ENCODE peak calls at places on chromosome 17, in seven cellular contexts. S, C, X, V, I, K and O are unnamed samples.

GRCh38 chr17:80224098-80224497 is 3.9 kb downstream of the SLC26A11 start:
- DNase-seq in S (no peak), C (no peak), X (no peak), V (no peak), I (no peak), K (no peak), O (no peak)

GRCh38 chr17:45334231-45334630 is 17.4 kb upstream of the MAP3K14 start:
- DNase-seq in S (no peak), C (no peak), X (no peak), V (no peak), I (no peak), K (no peak), O (no peak)

GRCh38 chr17:7398612-7399011 is 4.3 kb upstream of the PLSCR3 start:
- DNase-seq in S (no peak), C (no peak), X (no peak), V (no peak), I (no peak), K (no peak), O (no peak)

GRCh38 chr17:37527249-37527851 is 37.7 kb downstream of the DUSP14 start:
- DNase-seq in S (no peak), C (no peak), X (peak; percentile 41), V (peak; percentile 38), I (no peak), K (no peak), O (peak; percentile 70)

GRCh38 chr17:12727076-12727750 is 61.5 kb downstream of the MYOCD start:
- DNase-seq in S (no peak), C (no peak), X (peak; percentile 34), V (no peak), I (no peak), K (no peak), O (no peak)

GRCh38 chr17:72456026-72456569 is 335.3 kb downstream of the SOX9 start:
- DNase-seq in S (no peak), C (no peak), X (peak; percentile 58), V (peak; percentile 59), I (no peak), K (no peak), O (peak; percentile 97)

GRCh38 chr17:32498362-32498761 is 11.6 kb downstream of the CDK5R1 start:
- DNase-seq in S (no peak), C (no peak), X (no peak), V (no peak), I (no peak), K (no peak), O (no peak)

GRCh38 chr17:66302761-66303626 is 581 bp downstream of the PRKCA start:
- DNase-seq in S (no peak), C (peak; percentile 79), X (peak; percentile 34), V (peak; percentile 73), I (peak; percentile 35), K (peak; percentile 15), O (peak; percentile 58)

GRCh38 chr17:41456206-41456605 is 11.0 kb downstream of the KRT32 start:
- DNase-seq in S (no peak), C (no peak), X (no peak), V (no peak), I (no peak), K (no peak), O (no peak)

GRCh38 chr17:48679385-48680096 is 42.8 kb downstream of the PRAC1 start:
- DNase-seq in S (no peak), C (no peak), X (no peak), V (no peak), I (no peak), K (no peak), O (no peak)

GRCh38 chr17:64393000-64393402 is 2.3 kb upstream of the PECAM1 start:
- DNase-seq in S (no peak), C (no peak), X (no peak), V (no peak), I (peak; percentile 44), K (no peak), O (no peak)

GRCh38 chr17:6506679-6507231 is 49.6 kb downstream of the PITPNM3 start:
- DNase-seq in S (no peak), C (no peak), X (peak; percentile 38), V (peak; percentile 92), I (no peak), K (no peak), O (peak; percentile 82)

GRCh38 chr17:34980353-34980680 is at the start of gene LIG3:
- DNase-seq in S (peak; percentile 67), C (peak; percentile 98), X (peak; percentile 96), V (peak; percentile 91), I (peak; percentile 94), K (peak; percentile 82), O (peak; percentile 95)

GRCh38 chr17:43211480-43212402 is at the start of gene TMEM106A:
- DNase-seq in S (peak; percentile 58), C (peak; percentile 93), X (peak; percentile 95), V (peak; percentile 69), I (peak; percentile 67), K (peak; percentile 47), O (peak; percentile 97)

GRCh38 chr17:62792122-62792800 is 15.9 kb downstream of the MARCHF10 start:
- DNase-seq in S (peak; percentile 93), C (no peak), X (peak; percentile 71), V (peak; percentile 93), I (no peak), K (no peak), O (peak; percentile 87)

GRCh38 chr17:15291674-15292361 is 26.7 kb upstream of the PMP22 start:
- DNase-seq in S (no peak), C (no peak), X (no peak), V (no peak), I (no peak), K (no peak), O (no peak)

GRCh38 chr17:51056813-51057510 is 63.7 kb downstream of the SPAG9 start:
- DNase-seq in S (peak; percentile 91), C (no peak), X (peak; percentile 54), V (peak; percentile 98), I (no peak), K (no peak), O (peak; percentile 71)

GRCh38 chr17:82236142-82236971 is 7.5 kb downstream of the SLC16A3 start:
- DNase-seq in S (no peak), C (peak; percentile 87), X (peak; percentile 67), V (peak; percentile 56), I (peak; percentile 55), K (peak; percentile 43), O (peak; percentile 80)

GRCh38 chr17:39196191-39196819 is 1.2 kb downstream of the CACNB1 start:
- DNase-seq in S (no peak), C (no peak), X (peak; percentile 55), V (peak; percentile 56), I (no peak), K (no peak), O (no peak)

GRCh38 chr17:76240461-76241204 is at the start of gene RNF157:
- DNase-seq in S (no peak), C (peak; percentile 88), X (peak; percentile 79), V (peak; percentile 49), I (peak; percentile 65), K (peak; percentile 27), O (peak; percentile 81)

GRCh38 chr17:67833134-67833533 is 7.8 kb downstream of the BPTF start:
- DNase-seq in S (no peak), C (no peak), X (no peak), V (no peak), I (no peak), K (no peak), O (no peak)

GRCh38 chr17:17385502-17385901 is 82.3 kb downstream of the NT5M start:
- DNase-seq in S (no peak), C (peak; percentile 68), X (no peak), V (no peak), I (no peak), K (no peak), O (no peak)

GRCh38 chr17:50022463-50023130 is 27.6 kb upstream of the DLX3 start:
- DNase-seq in S (no peak), C (no peak), X (no peak), V (no peak), I (no peak), K (no peak), O (no peak)

GRCh38 chr17:3965123-3965800 is 1.0 kb upstream of the ATP2A3 start:
- DNase-seq in S (no peak), C (peak; percentile 86), X (peak; percentile 68), V (peak; percentile 44), I (peak; percentile 53), K (peak; percentile 34), O (peak; percentile 92)

GRCh38 chr17:13346996-13347762 is 254.6 kb downstream of the HS3ST3A1 start:
- DNase-seq in S (peak; percentile 75), C (no peak), X (peak; percentile 40), V (peak; percentile 96), I (no peak), K (no peak), O (no peak)